ENCODE peak calls at places on chromosomes 11 and 22, in five cellular contexts. One of them, this sample, is unnamed.

GRCh38 chr22:32754413-32755041 is 47.0 kb upstream of the TIMP3 start:
- DNase-seq in foreskin fibroblast: peak
- DNase-seq in activated CD8-positive, alpha-beta T cell treated with anti-CD3 and anti-CD28 coated beads for 36 hours: no peak
- DNase-seq in AG04450: no peak
- DNase-seq in suprapubic skin: no peak
- DNase-seq in this sample: no peak

GRCh38 chr22:39678862-39679490 is 108.4 kb downstream of the CACNA1I start:
- DNase-seq in foreskin fibroblast: no peak
- DNase-seq in activated CD8-positive, alpha-beta T cell treated with anti-CD3 and anti-CD28 coated beads for 36 hours: no peak
- DNase-seq in AG04450: no peak
- DNase-seq in suprapubic skin: no peak
- DNase-seq in this sample: no peak

GRCh38 chr11:64667154-64667745 is 55.7 kb downstream of the NRXN2 start:
- DNase-seq in foreskin fibroblast: no peak
- DNase-seq in activated CD8-positive, alpha-beta T cell treated with anti-CD3 and anti-CD28 coated beads for 36 hours: no peak
- DNase-seq in AG04450: no peak
- DNase-seq in suprapubic skin: no peak
- DNase-seq in this sample: no peak

GRCh38 chr11:65559951-65560537 is 1.9 kb upstream of the LTBP3 start:
- DNase-seq in foreskin fibroblast: peak
- DNase-seq in activated CD8-positive, alpha-beta T cell treated with anti-CD3 and anti-CD28 coated beads for 36 hours: no peak
- DNase-seq in AG04450: no peak
- DNase-seq in suprapubic skin: no peak
- DNase-seq in this sample: no peak

GRCh38 chr11:3093281-3094191 is 36.3 kb upstream of the CARS1 start:
- DNase-seq in foreskin fibroblast: no peak
- DNase-seq in activated CD8-positive, alpha-beta T cell treated with anti-CD3 and anti-CD28 coated beads for 36 hours: no peak
- DNase-seq in AG04450: no peak
- DNase-seq in suprapubic skin: peak
- DNase-seq in this sample: peak

GRCh38 chr22:37416389-37416788 is 10.9 kb downstream of the ELFN2 start:
- DNase-seq in foreskin fibroblast: no peak
- DNase-seq in activated CD8-positive, alpha-beta T cell treated with anti-CD3 and anti-CD28 coated beads for 36 hours: no peak
- DNase-seq in AG04450: no peak
- DNase-seq in suprapubic skin: no peak
- DNase-seq in this sample: no peak

GRCh38 chr11:117221775-117222517 is 9.9 kb downstream of the PCSK7 start:
- DNase-seq in foreskin fibroblast: peak
- DNase-seq in activated CD8-positive, alpha-beta T cell treated with anti-CD3 and anti-CD28 coated beads for 36 hours: no peak
- DNase-seq in AG04450: no peak
- DNase-seq in suprapubic skin: peak
- DNase-seq in this sample: no peak

GRCh38 chr22:24051568-24051967 is 40.5 kb downstream of the CABIN1 start:
- DNase-seq in foreskin fibroblast: no peak
- DNase-seq in activated CD8-positive, alpha-beta T cell treated with anti-CD3 and anti-CD28 coated beads for 36 hours: no peak
- DNase-seq in AG04450: no peak
- DNase-seq in suprapubic skin: peak
- DNase-seq in this sample: no peak

GRCh38 chr22:47168441-47168840 is 406.0 kb downstream of the TBC1D22A start:
- DNase-seq in foreskin fibroblast: no peak
- DNase-seq in activated CD8-positive, alpha-beta T cell treated with anti-CD3 and anti-CD28 coated beads for 36 hours: no peak
- DNase-seq in AG04450: no peak
- DNase-seq in suprapubic skin: peak
- DNase-seq in this sample: no peak

GRCh38 chr11:99316761-99317475 is 296.2 kb downstream of the CNTN5 start:
- DNase-seq in foreskin fibroblast: no peak
- DNase-seq in activated CD8-positive, alpha-beta T cell treated with anti-CD3 and anti-CD28 coated beads for 36 hours: no peak
- DNase-seq in AG04450: no peak
- DNase-seq in suprapubic skin: no peak
- DNase-seq in this sample: no peak

DNA sequence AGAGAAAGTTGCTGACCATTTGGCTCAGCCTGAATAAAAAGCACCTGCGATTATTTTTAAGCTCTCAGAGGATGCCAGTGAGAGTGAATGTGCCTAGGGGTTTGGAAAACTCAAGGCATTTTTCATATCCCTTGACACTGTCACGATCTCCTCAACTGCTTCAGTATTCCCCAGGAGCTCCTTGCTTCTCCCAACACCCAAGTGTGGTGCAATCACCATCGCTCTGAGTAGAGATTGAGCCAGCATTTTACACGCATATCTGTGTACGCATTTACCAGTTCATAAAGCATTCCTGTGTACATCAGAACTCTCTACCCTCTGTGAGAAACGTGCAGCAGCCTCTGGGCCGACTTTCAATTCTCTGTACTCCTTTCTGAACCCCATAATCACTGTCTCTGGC is 1.3 kb downstream of the SRRD start:
- DNase-seq in foreskin fibroblast: no peak
- DNase-seq in activated CD8-positive, alpha-beta T cell treated with anti-CD3 and anti-CD28 coated beads for 36 hours: no peak
- DNase-seq in AG04450: no peak
- DNase-seq in suprapubic skin: no peak
- DNase-seq in this sample: no peak
- TF ChIP-seq CTCF in foreskin fibroblast: no peak
- TF ChIP-seq CTCF in activated CD8-positive, alpha-beta T cell treated with anti-CD3 and anti-CD28 coated beads for 36 hours: no peak
- TF ChIP-seq CTCF in AG04450: no peak
- TF ChIP-seq CTCF in suprapubic skin: no peak
- TF ChIP-seq CTCF in this sample: no peak

GRCh38 chr11:100578966-100579365 is 108.1 kb upstream of the ARHGAP42 start:
- DNase-seq in foreskin fibroblast: peak
- DNase-seq in activated CD8-positive, alpha-beta T cell treated with anti-CD3 and anti-CD28 coated beads for 36 hours: no peak
- DNase-seq in AG04450: no peak
- DNase-seq in suprapubic skin: no peak
- DNase-seq in this sample: no peak

GRCh38 chr11:100576044-100577021 is 110.8 kb upstream of the ARHGAP42 start:
- DNase-seq in foreskin fibroblast: peak
- DNase-seq in activated CD8-positive, alpha-beta T cell treated with anti-CD3 and anti-CD28 coated beads for 36 hours: peak
- DNase-seq in AG04450: no peak
- DNase-seq in suprapubic skin: no peak
- DNase-seq in this sample: peak

GRCh38 chr11:100573911-100574513 is 113.1 kb upstream of the ARHGAP42 start:
- DNase-seq in foreskin fibroblast: peak
- DNase-seq in activated CD8-positive, alpha-beta T cell treated with anti-CD3 and anti-CD28 coated beads for 36 hours: no peak
- DNase-seq in AG04450: no peak
- DNase-seq in suprapubic skin: no peak
- DNase-seq in this sample: no peak

DNA sequence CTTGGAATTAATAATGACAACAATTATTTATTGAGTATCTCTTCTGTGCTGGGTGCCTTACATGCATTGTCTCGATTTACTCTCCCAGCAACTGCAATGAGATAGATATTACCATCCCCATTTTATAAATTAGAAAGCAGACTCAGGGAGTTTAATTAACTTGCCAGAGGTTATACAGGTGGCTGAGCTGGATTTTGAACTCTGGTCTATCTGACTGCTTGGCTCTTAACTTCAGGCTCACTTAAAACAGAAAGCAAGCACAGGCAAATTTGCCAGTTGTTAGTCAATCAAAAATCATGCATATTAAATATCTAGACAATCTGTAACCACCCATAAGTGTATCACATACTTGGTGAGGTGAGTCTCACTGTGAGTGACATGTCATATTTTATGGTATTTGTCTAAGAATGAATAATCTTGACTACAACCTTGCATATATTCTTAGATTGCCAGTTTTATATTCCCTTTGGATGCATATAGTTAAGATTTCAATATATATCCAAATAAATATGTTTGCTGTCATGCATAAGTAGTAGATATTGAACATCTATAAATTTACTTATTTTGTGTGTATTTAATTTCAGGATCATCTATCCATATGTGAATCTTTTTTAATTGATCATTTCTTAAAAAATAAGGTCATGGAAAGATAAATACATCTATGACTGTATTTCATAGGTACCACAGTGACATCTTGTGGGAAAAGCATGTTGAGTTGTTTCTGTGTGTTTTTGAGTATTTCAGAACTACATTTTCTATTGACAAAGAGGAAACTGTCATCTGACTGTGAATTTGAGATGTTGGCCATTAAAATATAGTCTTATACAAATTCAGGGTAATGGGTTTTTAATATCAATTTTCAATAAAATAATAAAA is 112.0 kb upstream of the ARHGAP42 start:
- DNase-seq in foreskin fibroblast: peak
- DNase-seq in activated CD8-positive, alpha-beta T cell treated with anti-CD3 and anti-CD28 coated beads for 36 hours: no peak
- DNase-seq in AG04450: no peak
- DNase-seq in suprapubic skin: no peak
- DNase-seq in this sample: no peak
- TF ChIP-seq CTCF in foreskin fibroblast: peak
- TF ChIP-seq CTCF in activated CD8-positive, alpha-beta T cell treated with anti-CD3 and anti-CD28 coated beads for 36 hours: no peak
- TF ChIP-seq CTCF in AG04450: peak
- TF ChIP-seq CTCF in suprapubic skin: no peak
- TF ChIP-seq CTCF in this sample: no peak

DNA sequence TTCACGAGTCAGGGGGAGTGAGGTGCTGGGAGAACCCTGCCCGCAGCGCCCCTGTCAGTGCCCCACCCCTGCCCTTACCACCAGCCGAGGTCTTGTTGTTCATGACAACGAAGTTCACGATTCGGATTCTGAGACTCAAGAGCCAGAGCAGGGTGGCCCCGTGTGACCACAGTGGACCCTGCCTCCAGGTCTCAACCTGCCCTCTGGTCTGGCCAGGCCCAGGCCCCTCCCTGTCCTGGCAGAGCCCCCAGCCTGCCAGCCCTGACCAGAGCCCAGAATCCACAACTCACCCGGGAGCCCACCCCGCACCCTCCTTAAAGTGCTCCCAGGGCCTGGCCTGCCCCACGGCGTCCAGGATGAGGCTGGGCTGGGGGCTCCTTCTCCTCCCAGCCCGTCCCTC is 9.9 kb downstream of the ANO9 start:
- DNase-seq in foreskin fibroblast: no peak
- DNase-seq in activated CD8-positive, alpha-beta T cell treated with anti-CD3 and anti-CD28 coated beads for 36 hours: no peak
- DNase-seq in AG04450: no peak
- DNase-seq in suprapubic skin: no peak
- DNase-seq in this sample: no peak
- TF ChIP-seq CTCF in foreskin fibroblast: no peak
- TF ChIP-seq CTCF in activated CD8-positive, alpha-beta T cell treated with anti-CD3 and anti-CD28 coated beads for 36 hours: no peak
- TF ChIP-seq CTCF in AG04450: no peak
- TF ChIP-seq CTCF in suprapubic skin: no peak
- TF ChIP-seq CTCF in this sample: no peak

GRCh38 chr11:17300372-17300771 is 23.8 kb downstream of the NUCB2 start:
- DNase-seq in foreskin fibroblast: no peak
- DNase-seq in activated CD8-positive, alpha-beta T cell treated with anti-CD3 and anti-CD28 coated beads for 36 hours: no peak
- DNase-seq in AG04450: no peak
- DNase-seq in suprapubic skin: no peak
- DNase-seq in this sample: no peak
- TF ChIP-seq CTCF in foreskin fibroblast: no peak
- TF ChIP-seq CTCF in activated CD8-positive, alpha-beta T cell treated with anti-CD3 and anti-CD28 coated beads for 36 hours: no peak
- TF ChIP-seq CTCF in AG04450: no peak
- TF ChIP-seq CTCF in suprapubic skin: no peak
- TF ChIP-seq CTCF in this sample: no peak

GRCh38 chr11:118870396-118871343 is 13.0 kb upstream of the CXCR5 start:
- DNase-seq in foreskin fibroblast: no peak
- DNase-seq in activated CD8-positive, alpha-beta T cell treated with anti-CD3 and anti-CD28 coated beads for 36 hours: peak
- DNase-seq in AG04450: no peak
- DNase-seq in suprapubic skin: no peak
- DNase-seq in this sample: no peak
- TF ChIP-seq CTCF in foreskin fibroblast: no peak
- TF ChIP-seq CTCF in activated CD8-positive, alpha-beta T cell treated with anti-CD3 and anti-CD28 coated beads for 36 hours: no peak
- TF ChIP-seq CTCF in AG04450: peak
- TF ChIP-seq CTCF in suprapubic skin: no peak
- TF ChIP-seq CTCF in this sample: no peak

GRCh38 chr22:50173221-50173982 is 2.9 kb downstream of the PANX2 start:
- DNase-seq in foreskin fibroblast: no peak
- DNase-seq in activated CD8-positive, alpha-beta T cell treated with anti-CD3 and anti-CD28 coated beads for 36 hours: no peak
- DNase-seq in AG04450: no peak
- DNase-seq in suprapubic skin: no peak
- DNase-seq in this sample: peak

GRCh38 chr22:50174382-50175190 is 4.1 kb downstream of the PANX2 start:
- DNase-seq in foreskin fibroblast: no peak
- DNase-seq in activated CD8-positive, alpha-beta T cell treated with anti-CD3 and anti-CD28 coated beads for 36 hours: no peak
- DNase-seq in AG04450: no peak
- DNase-seq in suprapubic skin: peak
- DNase-seq in this sample: no peak

GRCh38 chr22:50175921-50176849 is 5.7 kb downstream of the PANX2 start:
- DNase-seq in foreskin fibroblast: no peak
- DNase-seq in activated CD8-positive, alpha-beta T cell treated with anti-CD3 and anti-CD28 coated beads for 36 hours: no peak
- DNase-seq in AG04450: no peak
- DNase-seq in suprapubic skin: peak
- DNase-seq in this sample: no peak

GRCh38 chr22:50173983-50174355 is 3.4 kb downstream of the PANX2 start:
- DNase-seq in foreskin fibroblast: no peak
- DNase-seq in activated CD8-positive, alpha-beta T cell treated with anti-CD3 and anti-CD28 coated beads for 36 hours: no peak
- DNase-seq in AG04450: no peak
- DNase-seq in suprapubic skin: peak
- DNase-seq in this sample: no peak

GRCh38 chr22:50175191-50175461 is 4.6 kb downstream of the PANX2 start:
- DNase-seq in foreskin fibroblast: no peak
- DNase-seq in activated CD8-positive, alpha-beta T cell treated with anti-CD3 and anti-CD28 coated beads for 36 hours: no peak
- DNase-seq in AG04450: no peak
- DNase-seq in suprapubic skin: no peak
- DNase-seq in this sample: no peak
- TF ChIP-seq CTCF in foreskin fibroblast: no peak
- TF ChIP-seq CTCF in activated CD8-positive, alpha-beta T cell treated with anti-CD3 and anti-CD28 coated beads for 36 hours: no peak
- TF ChIP-seq CTCF in AG04450: no peak
- TF ChIP-seq CTCF in suprapubic skin: no peak
- TF ChIP-seq CTCF in this sample: no peak